ENCODE peak calls at places on chromosomes 13 and 19, in five cellular contexts. N is HCT116, C is H1, L is IMR-90, V is A673. A is an unnamed sample.
A peak's percentile ranks its signal among the peaks of the same experiment; 100 is the strongest.

GRCh38 chr13:39457274-39457673 is 145.7 kb downstream of the LHFPL6 start:
- DNase-seq in N (no peak), L (no peak), V (no peak), C (no peak), A (no peak)

GRCh38 chr13:107937841-107938240 is 277.5 kb downstream of the LIG4 start:
- DNase-seq in V (no peak), C (no peak), L (peak; percentile 0), N (no peak), A (no peak)

GRCh38 chr13:97233499-97233898 is 11.4 kb downstream of the MBNL2 start:
- DNase-seq in C (no peak), L (no peak), V (no peak), N (no peak), A (no peak)

GRCh38 chr13:47897411-47898050 is 103.5 kb downstream of the SUCLA2 start:
- DNase-seq in L (peak; percentile 36), C (no peak), V (no peak), N (no peak), A (no peak)

GRCh38 chr19:38769635-38770211 is 3.6 kb downstream of the LGALS7 start:
- DNase-seq in V (peak; percentile 76), C (peak; percentile 93), L (peak; percentile 38), N (peak; percentile 19), A (peak; percentile 93)

GRCh38 chr13:32264407-32264806 is 50.8 kb downstream of the ZAR1L start:
- DNase-seq in V (peak; percentile 44), N (no peak), L (peak; percentile 55), C (no peak), A (peak; percentile 49)

GRCh38 chr19:17402982-17403855 is 2.2 kb downstream of the BST2 start:
- DNase-seq in C (peak; percentile 88), L (no peak), V (no peak), N (no peak), A (no peak)

GRCh38 chr19:11265785-11266236 is 3.5 kb upstream of the DOCK6 start:
- DNase-seq in N (peak; percentile 56), C (no peak), L (no peak), V (no peak), A (no peak)

GRCh38 chr13:109088528-109088927 is 459.1 kb downstream of the MYO16 start:
- DNase-seq in L (no peak), N (no peak), V (peak; percentile 67), C (peak; percentile 46), A (no peak)

GRCh38 chr19:41590945-41591344 is 15.0 kb downstream of the CEACAM21 start:
- DNase-seq in C (no peak), L (no peak), V (no peak), N (no peak), A (no peak)

GRCh38 chr19:3358919-3359849 is 7.2 kb upstream of the NFIC start:
- DNase-seq in C (no peak), V (peak; percentile 71), L (peak; percentile 51), N (no peak), A (peak; percentile 86)

GRCh38 chr13:42284068-42284467 is 12.1 kb downstream of the AKAP11 start:
- DNase-seq in C (no peak), N (no peak), V (no peak), L (no peak), A (no peak)

GRCh38 chr19:35904312-35905068 is 2.2 kb downstream of the HCST start:
- DNase-seq in N (no peak), V (no peak), C (no peak), L (no peak), A (no peak)

GRCh38 chr19:42402376-42403116 is 12.4 kb upstream of the CNFN start:
- DNase-seq in C (no peak), V (no peak), N (no peak), L (no peak), A (no peak)

GRCh38 chr19:35712910-35713845 is 4.6 kb upstream of the KMT2B start:
- DNase-seq in N (no peak), V (no peak), L (no peak), C (peak; percentile 62), A (no peak)

GRCh38 chr19:48511321-48511731 is 309 bp downstream of the LMTK3 start:
- DNase-seq in V (no peak), N (no peak), L (no peak), C (peak; percentile 74), A (no peak)

GRCh38 chr13:23956106-23956505 is 58.8 kb upstream of the C1QTNF9B start:
- DNase-seq in N (peak; percentile 31), L (peak; percentile 55), C (no peak), V (no peak), A (no peak)

GRCh38 chr19:10478476-10478875 is 24.7 kb downstream of the KEAP1 start:
- DNase-seq in C (no peak), L (peak; percentile 36), V (peak; percentile 59), N (no peak), A (no peak)

GRCh38 chr13:31310781-31311180 is 111.0 kb downstream of the B3GLCT start:
- DNase-seq in N (no peak), C (no peak), V (no peak), L (peak; percentile 1), A (peak; percentile 41)

GRCh38 chr19:28508666-28509065 is 704.3 kb downstream of the UQCRFS1 start:
- DNase-seq in L (no peak), V (no peak), N (no peak), C (peak; percentile 8), A (peak; percentile 53)

GRCh38 chr13:70108276-70108845 is at the start of gene KLHL1:
- DNase-seq in L (no peak), C (no peak), V (no peak), N (no peak), A (no peak)

GRCh38 chr13:66114127-66114526 is 1116.0 kb downstream of the PCDH9 start:
- DNase-seq in C (no peak), V (no peak), L (peak; percentile 0), N (no peak), A (no peak)

GRCh38 chr13:51252954-51253531 is 30.8 kb downstream of the FAM124A start:
- DNase-seq in L (no peak), V (no peak), C (no peak), N (no peak), A (no peak)

GRCh38 chr13:99436013-99436412 is 65.3 kb upstream of the TM9SF2 start:
- DNase-seq in C (no peak), V (no peak), L (no peak), N (no peak), A (no peak)

GRCh38 chr19:56839665-56840451 is 668 bp downstream of the PEG3 start:
- DNase-seq in L (no peak), C (no peak), N (no peak), V (peak; percentile 97), A (peak; percentile 93)

GRCh38 chr13:42969558-42970172 is 22.4 kb downstream of the EPSTI1 start:
- DNase-seq in V (peak; percentile 83), L (peak; percentile 69), N (peak; percentile 42), C (peak; percentile 93), A (peak; percentile 88)

GRCh38 chr13:62321895-62322294 is 906.2 kb upstream of the PCDH20 start:
- DNase-seq in C (no peak), V (no peak), N (no peak), L (no peak), A (no peak)

GRCh38 chr13:62321139-62321538 is 905.5 kb upstream of the PCDH20 start:
- DNase-seq in N (no peak), C (no peak), L (no peak), V (no peak), A (no peak)

GRCh38 chr13:62320731-62321130 is 905.1 kb upstream of the PCDH20 start:
- DNase-seq in N (no peak), V (no peak), L (no peak), C (no peak), A (no peak)

GRCh38 chr13:62324842-62325241 is 909.2 kb upstream of the PCDH20 start:
- DNase-seq in C (no peak), V (no peak), N (no peak), L (no peak), A (no peak)

DNA sequence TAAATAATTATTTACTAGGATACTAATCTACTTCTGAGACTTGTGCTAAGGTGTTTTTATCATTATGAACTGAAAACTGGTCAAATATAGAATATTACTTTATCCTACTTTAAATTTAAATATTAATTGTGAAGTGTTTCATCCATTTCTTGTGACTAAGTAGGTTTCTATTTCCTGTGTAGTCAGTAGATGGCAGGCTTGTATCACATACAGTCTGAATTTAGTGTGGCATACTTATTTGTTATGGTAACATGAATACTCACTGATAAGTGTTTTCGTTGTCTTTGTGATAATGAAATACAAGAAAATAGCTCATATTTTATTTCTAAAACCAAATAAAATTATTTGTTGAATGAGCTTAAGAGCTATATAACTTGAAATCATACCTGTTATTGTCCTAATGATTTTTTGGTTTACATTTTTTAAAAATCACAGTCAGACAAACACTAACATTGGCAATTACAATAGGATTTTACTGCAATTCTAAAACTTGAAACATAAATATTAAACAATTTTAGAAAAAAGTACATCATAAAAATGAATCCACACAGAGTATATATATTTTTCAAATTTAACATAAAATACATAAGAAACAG is 904.6 kb upstream of the PCDH20 start:
- DNase-seq in C (no peak), L (peak; percentile 75), N (peak; percentile 46), V (peak; percentile 70), A (no peak)
- TF ChIP-seq CTCF in C (peak; percentile 40), L (peak; percentile 86), N (peak; percentile 67), V (peak; percentile 72), A (peak; percentile 41)

GRCh38 chr19:33377586-33378475 is 4.3 kb downstream of the CEBPG start:
- DNase-seq in L (no peak), V (no peak), N (no peak), C (no peak), A (no peak)

GRCh38 chr19:33375760-33376159 is 2.3 kb downstream of the CEBPG start:
- DNase-seq in N (no peak), C (no peak), L (peak; percentile 51), V (no peak), A (no peak)

GRCh38 chr19:33375156-33375744 is 1.7 kb downstream of the CEBPG start:
- DNase-seq in V (no peak), N (no peak), L (no peak), C (no peak), A (no peak)

GRCh38 chr19:33376423-33376822 is 2.9 kb downstream of the CEBPG start:
- DNase-seq in V (no peak), L (peak; percentile 87), N (peak; percentile 46), C (no peak), A (peak; percentile 88)

GRCh38 chr19:33376931-33377557 is 3.5 kb downstream of the CEBPG start:
- DNase-seq in V (no peak), C (no peak), L (no peak), N (no peak), A (no peak)
- H3K4me1 ChIP-seq in V (peaks cover 28% of the 10 kb centered on the region), C (peaks cover 5% of the 10 kb centered on the region), L (peaks cover 8% of the 10 kb centered on the region), N (peaks cover 27% of the 10 kb centered on the region), A (peaks cover 56% of the 10 kb centered on the region)

GRCh38 chr19:5291588-5292193 is 48.9 kb downstream of the PTPRS start:
- DNase-seq in N (no peak), C (no peak), L (no peak), V (no peak), A (peak; percentile 42)
- H3K4me3 ChIP-seq in N (peak overlapping the region; percentile 57), C (no peak overlapping the region), L (no peak overlapping the region), V (peak overlapping the region; percentile 69), A (peak overlapping the region; percentile 85)

DNA sequence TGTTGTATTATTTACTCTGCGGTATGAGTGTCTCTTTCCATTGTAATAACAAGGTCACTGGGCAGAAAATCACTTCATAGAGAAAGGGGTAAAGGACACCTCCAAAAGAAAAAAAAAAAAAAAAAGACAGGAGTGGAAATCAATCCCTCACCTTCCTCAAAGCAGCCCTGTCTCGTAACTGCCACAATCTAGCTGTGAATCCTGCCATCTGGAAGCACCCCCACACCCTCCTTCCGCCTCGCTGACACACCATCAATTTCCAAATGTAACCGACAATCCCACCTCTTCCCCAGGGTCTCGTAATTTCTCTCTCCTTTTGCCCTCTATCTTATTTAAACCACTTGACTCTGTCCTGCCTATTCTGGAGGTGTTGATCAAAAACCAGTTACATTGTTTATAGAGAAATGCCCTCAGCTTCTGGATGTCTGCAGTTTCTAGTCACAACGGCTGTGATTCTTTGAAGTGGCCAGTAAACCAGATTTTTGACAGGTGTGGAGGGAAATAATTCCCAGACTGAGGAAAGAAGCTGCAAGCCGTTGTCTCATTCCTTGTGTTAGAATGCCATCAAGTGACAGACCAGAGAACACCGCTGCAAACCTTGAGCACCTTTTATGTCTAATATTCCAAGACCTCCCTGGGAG is 9.1 kb upstream of the POP4 start:
- DNase-seq in N (no peak), L (peak; percentile 40), V (peak; percentile 10), C (no peak), A (no peak)
- TF ChIP-seq CTCF in N (peak; percentile 31), L (peak; percentile 47), V (peak; percentile 25), C (peak; percentile 58), A (no peak)